ENCODE peak calls at places on chromosomes 4 and X, in nine cellular contexts. N is fibroblast of the aortic adventitia, E is neural crest cell, W is fibroblast of pulmonary artery, C is GM20000, F is H1, U is WERI-Rb-1, Q is AG04450, Y is osteocyte. X is an unnamed sample.

GRCh38 chr4:139901516-139902327 is 236.1 kb downstream of the MGST2 start:
- DNase-seq in Y (no peak), U (no peak), Q (no peak), N (peak), C (no peak), E (no peak), F (no peak), W (no peak), X (no peak)

GRCh38 chrX:154515803-154516654 is at the start of gene FAM3A:
- DNase-seq in Y (peak), N (peak), C (peak), E (peak), W (peak), U (peak), F (peak), Q (peak), X (peak)

GRCh38 chrX:16610121-16610565 is 39.8 kb upstream of the S100G start:
- DNase-seq in U (no peak), Q (no peak), Y (no peak), W (peak), E (no peak), N (peak), C (no peak), F (no peak), X (no peak)

GRCh38 chrX:46574337-46574940 is 874 bp downstream of the CHST7 start:
- DNase-seq in Y (no peak), U (peak), Q (no peak), E (peak), N (no peak), C (no peak), F (peak), W (no peak), X (peak)

GRCh38 chr4:100042235-100042634 is 92.2 kb upstream of the H2AZ1 start:
- DNase-seq in W (peak), F (no peak), N (peak), E (no peak), Q (no peak), Y (no peak), C (no peak), U (no peak), X (no peak)

GRCh38 chr4:87192155-87192919 is 28.1 kb downstream of the KLHL8 start:
- DNase-seq in E (no peak), W (peak), U (no peak), C (no peak), F (no peak), Y (no peak), N (no peak), Q (no peak), X (no peak)

GRCh38 chrX:107738272-107738671 is 37.3 kb downstream of the TSC22D3 start:
- DNase-seq in C (no peak), U (no peak), Y (no peak), N (no peak), Q (no peak), W (no peak), E (no peak), F (no peak), X (no peak)

GRCh38 chrX:35664838-35665237 is 133.3 kb upstream of the MAGEB16 start:
- DNase-seq in F (no peak), C (no peak), Y (no peak), Q (no peak), N (no peak), W (no peak), E (no peak), U (no peak), X (no peak)

GRCh38 chr4:78829296-78829695 is 53.1 kb downstream of the BMP2K start:
- DNase-seq in Q (peak), F (no peak), Y (no peak), C (no peak), E (no peak), U (no peak), W (no peak), N (peak), X (no peak)

GRCh38 chr4:83009529-83009928 is 1.1 kb downstream of the LIN54 start:
- DNase-seq in F (no peak), N (peak), Q (no peak), C (no peak), Y (no peak), W (peak), U (no peak), E (no peak), X (no peak)

GRCh38 chr4:10461091-10461849 is 4.0 kb upstream of the ZNF518B start:
- DNase-seq in Q (no peak), N (peak), E (peak), U (no peak), W (peak), F (peak), C (peak), Y (peak), X (peak)

GRCh38 chr4:102612824-102613366 is 111.7 kb downstream of the NFKB1 start:
- DNase-seq in N (no peak), W (no peak), Q (no peak), Y (no peak), F (no peak), C (no peak), E (no peak), U (no peak), X (no peak)

GRCh38 chrX:120251471-120252011 is 929 bp downstream of the ZBTB33 start:
- DNase-seq in N (peak), Q (no peak), C (peak), E (peak), Y (no peak), W (peak), U (peak), F (no peak), X (no peak)

GRCh38 chrX:153551135-153551534 is 33.7 kb downstream of the ATP2B3 start:
- DNase-seq in Y (no peak), W (peak), N (peak), F (no peak), E (no peak), U (no peak), C (no peak), Q (no peak), X (no peak)

GRCh38 chr4:34422472-34422871 is 1821.8 kb downstream of the ARAP2 start:
- DNase-seq in Y (no peak), E (no peak), N (peak), W (peak), F (no peak), Q (no peak), C (no peak), U (no peak), X (no peak)

GRCh38 chrX:51420610-51421009 is 75.8 kb downstream of the NUDT11 start:
- DNase-seq in Y (no peak), C (no peak), Q (peak), N (peak), F (no peak), U (peak), W (peak), E (peak), X (no peak)

GRCh38 chr4:92255920-92256244 is 47.9 kb upstream of the GRID2 start:
- DNase-seq in W (no peak), E (no peak), U (no peak), Q (no peak), Y (no peak), C (no peak), N (no peak), F (no peak), X (no peak)

GRCh38 chrX:47483310-47484268 is 567 bp upstream of the ZNF41 start:
- DNase-seq in U (peak), N (peak), Q (no peak), C (no peak), Y (peak), W (peak), F (no peak), E (peak), X (peak)

GRCh38 chr4:120132935-120133334 is 66.3 kb upstream of the MAD2L1 start:
- DNase-seq in N (peak), E (no peak), C (no peak), F (no peak), W (peak), Q (no peak), U (no peak), Y (no peak), X (no peak)

GRCh38 chrX:17007134-17007768 is 60.8 kb downstream of the REPS2 start:
- DNase-seq in Q (no peak), Y (no peak), N (peak), W (no peak), U (peak), C (peak), F (no peak), E (no peak), X (no peak)

GRCh38 chrX:71669492-71669891 is 2.1 kb downstream of the LOC101059915 start:
- DNase-seq in Q (no peak), C (no peak), F (no peak), N (no peak), W (no peak), E (no peak), U (no peak), Y (no peak), X (no peak)

GRCh38 chrX:16722481-16722880 is 3.1 kb downstream of the SYAP1 start:
- DNase-seq in F (no peak), E (no peak), U (no peak), W (no peak), Q (no peak), Y (no peak), N (no peak), C (no peak), X (no peak)

GRCh38 chr4:151854731-151855130 is 93.9 kb upstream of the GATB start:
- DNase-seq in E (no peak), F (no peak), Q (peak), Y (no peak), N (peak), U (no peak), W (peak), C (no peak), X (no peak)

GRCh38 chr4:76251448-76252270 is at the start of gene FAM47E:
- DNase-seq in Q (no peak), W (peak), Y (peak), E (peak), U (peak), N (no peak), C (peak), F (peak), X (peak)
- TF ChIP-seq CTCF in Q (no peak), W (no peak), Y (peak), E (peak), U (peak), N (peak), C (peak), F (peak), X (peak)

GRCh38 chr4:56986952-56987351 is 8.3 kb downstream of the POLR2B start:
- DNase-seq in E (no peak), Q (no peak), F (no peak), U (no peak), W (no peak), N (no peak), C (no peak), Y (no peak), X (no peak)

GRCh38 chr4:56990109-56990508 is 11.4 kb downstream of the POLR2B start:
- DNase-seq in E (no peak), C (no peak), Y (no peak), N (peak), U (no peak), Q (no peak), W (peak), F (no peak), X (no peak)

GRCh38 chr4:56981795-56982201 is 3.1 kb downstream of the POLR2B start:
- DNase-seq in Y (no peak), F (no peak), W (peak), E (no peak), Q (no peak), N (peak), U (no peak), C (no peak), X (no peak)

GRCh38 chr4:56986192-56986591 is 7.5 kb downstream of the POLR2B start:
- DNase-seq in Q (no peak), E (no peak), U (no peak), N (no peak), Y (no peak), F (no peak), W (no peak), C (no peak), X (no peak)
- TF ChIP-seq CTCF in Q (no peak), E (no peak), U (no peak), N (no peak), Y (no peak), F (no peak), W (no peak), C (no peak), X (no peak)

DNA sequence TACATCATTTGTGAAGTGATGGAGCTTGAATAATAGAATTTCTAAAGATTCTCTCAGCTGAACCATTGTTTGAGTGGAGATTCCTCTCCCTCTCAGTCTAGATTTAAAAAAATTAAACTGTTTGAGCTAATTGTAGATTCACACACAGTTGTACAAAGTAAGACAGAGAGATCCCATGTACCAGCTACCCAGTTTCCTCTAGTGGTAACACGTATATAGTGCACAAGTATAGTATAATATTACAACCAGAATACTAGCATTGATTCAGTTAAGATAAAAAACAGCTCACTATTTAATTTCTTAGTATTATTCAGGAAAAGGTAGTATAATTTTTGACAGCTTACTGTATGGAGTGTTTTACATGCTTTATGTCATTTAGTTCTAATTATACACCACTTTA is 136.2 kb downstream of the SNCA start:
- DNase-seq in Y (no peak), Q (no peak), U (no peak), W (no peak), F (no peak), E (no peak), N (no peak), C (no peak), X (no peak)
- TF ChIP-seq CTCF in Y (no peak), Q (no peak), U (no peak), W (no peak), F (no peak), E (peak), N (no peak), C (no peak), X (no peak)

DNA sequence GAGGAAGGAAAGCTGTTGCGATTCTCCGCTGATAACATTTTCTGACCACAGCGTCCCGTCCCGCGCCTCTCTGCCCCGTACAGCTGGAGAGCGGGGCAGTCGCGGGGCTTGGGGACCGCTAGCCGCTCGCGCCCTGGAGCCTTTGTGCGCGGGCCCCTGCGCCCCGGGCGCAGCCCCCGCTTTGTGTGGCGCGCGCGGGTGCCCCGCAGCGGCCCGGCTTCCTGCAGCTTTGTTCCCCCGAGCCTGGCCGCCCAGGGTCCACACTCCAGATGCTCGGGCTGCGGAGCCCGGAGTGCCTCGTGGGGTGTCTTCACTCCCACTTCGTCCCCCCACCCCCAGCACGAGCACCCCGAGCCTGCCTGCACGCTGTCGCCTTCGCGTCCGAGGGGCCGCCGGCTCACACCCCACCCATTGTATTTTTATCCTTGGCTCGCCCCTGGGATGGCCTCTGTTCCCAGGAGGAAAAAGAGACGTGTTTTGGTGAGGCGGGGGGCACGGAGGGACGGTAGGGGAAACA is 535 bp downstream of the TMEM131L start:
- DNase-seq in U (no peak), Q (no peak), E (peak), C (peak), N (no peak), Y (no peak), F (no peak), W (no peak), X (no peak)
- TF ChIP-seq CTCF in U (no peak), Q (no peak), E (no peak), C (no peak), N (no peak), Y (no peak), F (no peak), W (no peak), X (no peak)

GRCh38 chr4:158067646-158068045 is 105.2 kb downstream of the GASK1B start:
- DNase-seq in Q (no peak), C (no peak), Y (no peak), E (no peak), W (no peak), N (peak), F (no peak), U (no peak), X (no peak)

GRCh38 chr4:158068063-158068462 is 104.8 kb downstream of the GASK1B start:
- DNase-seq in F (no peak), N (peak), U (no peak), C (no peak), Q (no peak), E (no peak), Y (no peak), W (peak), X (no peak)

GRCh38 chr4:158065603-158066002 is 107.2 kb downstream of the GASK1B start:
- DNase-seq in F (no peak), Q (no peak), U (no peak), Y (no peak), W (peak), N (no peak), C (no peak), E (no peak), X (no peak)

DNA sequence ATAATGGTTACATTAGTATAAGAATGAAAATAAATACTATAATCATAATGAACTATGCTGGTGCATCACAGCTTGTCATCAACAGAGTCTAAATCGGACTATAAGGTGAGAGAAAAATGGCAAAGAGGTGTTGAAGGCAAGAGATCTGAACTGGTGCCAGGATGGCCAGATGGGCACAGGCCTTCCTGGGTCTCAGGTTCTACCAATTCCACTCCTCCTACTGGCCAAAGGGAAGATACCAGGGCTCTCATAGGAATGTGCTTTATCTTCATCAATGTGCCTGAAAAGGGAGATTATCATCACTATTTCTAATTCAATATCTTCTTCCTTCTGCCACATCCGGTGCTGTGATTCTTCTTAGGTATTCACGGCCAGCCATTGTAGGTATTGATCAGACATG is 107.6 kb downstream of the GASK1B start:
- DNase-seq in E (no peak), U (no peak), Y (no peak), N (no peak), F (no peak), W (no peak), C (no peak), Q (no peak), X (no peak)
- TF ChIP-seq CTCF in E (no peak), U (peak), Y (no peak), N (no peak), F (peak), W (peak), C (no peak), Q (peak), X (no peak)

DNA sequence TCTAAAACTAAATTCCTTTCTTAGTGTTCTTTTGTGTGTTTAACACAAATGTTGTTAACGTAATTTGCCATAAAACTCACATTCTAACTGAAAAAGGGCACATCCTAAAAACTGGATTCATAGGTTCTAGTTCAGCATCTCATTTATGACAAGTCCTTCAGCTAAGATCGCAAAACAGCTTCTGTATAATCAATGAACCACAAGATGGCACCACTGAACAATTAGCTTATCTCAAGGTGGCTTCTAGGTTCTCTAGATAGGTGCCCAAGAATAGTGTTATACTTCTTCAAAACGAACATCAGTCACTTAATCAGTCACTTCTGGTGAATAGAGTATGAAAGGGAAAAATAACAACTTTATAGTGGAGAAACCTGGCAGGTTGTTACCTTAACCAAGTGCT is 54.3 kb downstream of the NRK start:
- DNase-seq in E (no peak), U (no peak), Y (no peak), Q (no peak), N (no peak), W (peak), F (no peak), C (no peak), X (no peak)
- TF ChIP-seq CTCF in E (peak), U (peak), Y (peak), Q (peak), N (no peak), W (peak), F (peak), C (no peak), X (peak)

GRCh38 chrX:77953708-77954107 is 15.7 kb downstream of the PGAM4 start:
- DNase-seq in W (no peak), U (no peak), Q (no peak), Y (no peak), C (no peak), N (peak), E (no peak), F (no peak), X (no peak)
- TF ChIP-seq CTCF in W (no peak), U (no peak), Q (no peak), Y (no peak), C (no peak), N (no peak), E (no peak), F (no peak), X (no peak)

X was measured in progenitor cell of endocrine pancreas.